ENCODE peak calls at places on chromosomes 12 and 14, in eight cellular contexts. G is lower lobe of right lung, Z is right lobe of liver, M is endothelial cell of umbilical vein, S is left ventricle myocardium inferior, Q is stomach, U is testis, D is fibroblast of lung. T is an unnamed sample.

GRCh38 chr12:96472384-96472783 is 17.0 kb upstream of the CFAP54 start:
- DNase-seq in D (peak; percentile 36), Z (no peak), G (no peak), Q (no peak), U (no peak), M (no peak), S (no peak), T (no peak)

GRCh38 chr14:68599896-68600620 is 192.8 kb downstream of the ZFP36L1 start:
- DNase-seq in U (no peak), S (no peak), Z (peak; percentile 40), D (no peak), Q (no peak), G (no peak), M (no peak), T (peak; percentile 14)

GRCh38 chr12:89525002-89525823 is 617 bp upstream of the GALNT4 start:
- DNase-seq in D (no peak), Z (peak; percentile 71), U (peak; percentile 63), G (peak; percentile 68), S (peak; percentile 35), M (peak; percentile 14), Q (peak; percentile 52), T (peak; percentile 90)

GRCh38 chr12:109542014-109542413 is 31.3 kb downstream of the MMAB start:
- DNase-seq in U (no peak), Q (no peak), G (no peak), M (peak; percentile 19), D (peak; percentile 30), S (no peak), Z (no peak), T (no peak)

GRCh38 chr12:65740506-65740872 is 83.8 kb upstream of the HMGA2 start:
- DNase-seq in M (no peak), G (no peak), U (no peak), D (no peak), Q (no peak), S (no peak), Z (no peak), T (no peak)

GRCh38 chr14:74855021-74855420 is 20.9 kb downstream of the PROX2 start:
- DNase-seq in Q (no peak), Z (no peak), M (no peak), U (no peak), G (no peak), D (no peak), S (no peak), T (no peak)

GRCh38 chr12:109518820-109519665 is 41.6 kb downstream of the UBE3B start:
- DNase-seq in Z (peak; percentile 65), M (peak; percentile 84), G (peak; percentile 52), S (peak; percentile 59), U (peak; percentile 87), D (peak; percentile 63), Q (peak; percentile 60), T (peak; percentile 92)

GRCh38 chr14:96762650-96763049 is 34.5 kb upstream of the VRK1 start:
- DNase-seq in U (peak; percentile 46), D (peak; percentile 59), G (no peak), M (peak; percentile 77), S (no peak), Z (no peak), Q (no peak), T (peak; percentile 71)

GRCh38 chr14:61280092-61280525 is 1.0 kb downstream of the TMEM30B start:
- DNase-seq in U (peak; percentile 43), S (peak; percentile 21), Q (peak; percentile 45), Z (peak; percentile 52), G (no peak), M (no peak), D (no peak), T (peak; percentile 73)

GRCh38 chr12:132444957-132445883 is 44.7 kb upstream of the FBRSL1 start:
- DNase-seq in Q (peak; percentile 43), S (peak; percentile 24), G (peak; percentile 71), D (no peak), U (peak; percentile 45), M (no peak), Z (no peak), T (peak; percentile 86)

GRCh38 chr12:122989874-122990400 is 9.5 kb downstream of the ARL6IP4 start:
- DNase-seq in M (no peak), Z (no peak), U (no peak), G (no peak), S (no peak), D (no peak), Q (no peak), T (no peak)

GRCh38 chr12:7989827-7990491 is 42.6 kb upstream of the FOXJ2 start:
- DNase-seq in Z (peak; percentile 53), S (peak; percentile 32), D (no peak), U (peak; percentile 47), M (peak; percentile 73), Q (peak; percentile 29), G (peak; percentile 82), T (no peak)

GRCh38 chr12:39467432-39467870 is 24.5 kb upstream of the KIF21A start:
- DNase-seq in S (no peak), Z (no peak), G (no peak), Q (no peak), U (no peak), M (no peak), D (peak; percentile 13), T (no peak)

GRCh38 chr12:121794532-121795028 is 1.1 kb upstream of the RHOF start:
- DNase-seq in U (no peak), Q (no peak), Z (peak; percentile 68), S (no peak), G (no peak), M (no peak), D (no peak), T (no peak)

GRCh38 chr14:84566109-84566508 is 963.8 kb upstream of the FLRT2 start:
- DNase-seq in M (no peak), D (no peak), S (no peak), Q (no peak), Z (no peak), G (no peak), U (no peak), T (peak; percentile 66)

GRCh38 chr12:54935235-54935951 is 49.2 kb downstream of the TESPA1 start:
- DNase-seq in G (no peak), U (no peak), Q (no peak), S (no peak), D (peak; percentile 79), M (peak; percentile 67), Z (no peak), T (no peak)

GRCh38 chr12:104121001-104121400 is 17.0 kb downstream of the NFYB start:
- DNase-seq in M (peak; percentile 41), Z (no peak), D (peak; percentile 21), G (no peak), S (no peak), Q (no peak), U (no peak), T (no peak)

GRCh38 chr14:95408731-95409471 is 89.2 kb upstream of the CLMN start:
- DNase-seq in Q (no peak), G (no peak), D (no peak), Z (no peak), U (no peak), S (no peak), M (no peak), T (no peak)

GRCh38 chr14:26121181-26121580 is 476.7 kb downstream of the NOVA1 start:
- DNase-seq in Q (no peak), M (peak; percentile 47), G (no peak), D (no peak), U (no peak), S (no peak), Z (no peak), T (no peak)

DNA sequence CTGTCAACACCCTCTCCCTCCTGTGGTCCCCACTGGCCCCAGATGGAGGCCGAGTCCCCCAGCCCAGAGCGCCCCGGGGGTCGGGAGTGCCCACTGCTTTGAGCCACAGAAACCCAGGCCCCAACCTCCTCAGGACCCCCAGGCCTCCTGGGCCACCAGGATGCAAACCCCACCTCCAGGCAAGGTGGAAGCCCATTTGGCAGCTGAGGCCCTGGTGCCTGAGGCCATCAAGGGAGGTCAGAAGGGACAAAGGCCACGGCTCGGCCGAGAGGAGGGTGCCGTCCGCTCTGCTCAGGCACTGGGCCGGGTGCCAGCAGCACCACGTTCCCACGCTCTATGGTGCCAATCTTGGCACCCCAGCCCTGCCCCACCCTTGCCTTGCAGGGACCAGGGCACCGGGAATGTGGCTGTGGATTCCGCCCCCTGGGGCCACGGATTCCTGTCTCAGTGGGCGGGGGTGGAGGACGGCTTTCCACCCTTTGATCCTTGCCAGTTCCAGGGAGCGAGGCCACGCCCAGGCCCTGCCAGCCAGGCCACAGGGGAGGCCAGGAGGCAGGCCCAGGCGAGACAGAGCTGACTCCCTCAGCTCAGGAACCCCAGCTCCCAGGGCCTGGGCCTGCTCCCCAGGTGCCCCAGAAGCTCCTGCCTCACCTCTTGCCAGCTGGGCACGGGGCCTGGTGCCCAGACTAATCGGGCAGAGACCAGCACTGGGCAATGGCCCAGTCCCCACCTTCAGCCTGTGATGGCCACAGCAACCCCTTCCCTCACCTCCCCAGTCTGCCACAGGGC is 26.3 kb upstream of the GPR132 start:
- DNase-seq in M (no peak), Q (peak; percentile 94), D (no peak), S (peak; percentile 84), G (peak; percentile 91), U (peak; percentile 81), Z (peak; percentile 97), T (peak; percentile 48)
- H3K27ac ChIP-seq in M (no peak overlapping the region), Q (peak overlapping the region; percentile 95), D (no peak overlapping the region), S (peak overlapping the region; percentile 91), G (peak overlapping the region; percentile 89), U (no peak overlapping the region), Z (peak overlapping the region; percentile 30), T (no peak overlapping the region)

DNA sequence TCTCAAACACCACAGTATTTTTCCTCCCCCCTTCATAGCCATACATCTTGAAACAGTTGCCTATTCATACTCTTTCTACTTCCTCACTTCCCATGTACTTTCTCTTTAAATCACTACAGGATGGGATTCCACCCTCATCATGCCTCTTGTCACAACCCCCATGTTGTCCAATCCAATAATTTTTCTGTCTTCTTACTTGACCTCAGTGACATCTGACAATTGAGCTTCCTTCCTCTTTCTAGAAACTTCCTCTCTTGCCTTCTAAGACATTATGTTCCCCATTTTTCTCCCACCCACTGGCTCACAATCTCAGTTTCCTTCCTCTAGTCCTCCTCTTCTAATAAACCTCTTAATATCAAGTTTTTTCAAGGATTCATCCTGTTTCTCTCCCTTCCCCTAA is 5.3 kb downstream of the C2CD5 start:
- DNase-seq in G (no peak), Q (no peak), M (peak; percentile 11), D (no peak), Z (no peak), S (no peak), U (no peak), T (no peak)
- H3K4me1 ChIP-seq in G (peaks cover 51% of the 10 kb centered on the region), Q (peaks cover 24% of the 10 kb centered on the region), M (peaks cover 17% of the 10 kb centered on the region), D (peaks cover 5% of the 10 kb centered on the region), Z (peaks cover 21% of the 10 kb centered on the region), S (peaks cover 84% of the 10 kb centered on the region), U (peaks cover 9% of the 10 kb centered on the region), T (no peaks in the 10 kb centered on the region)

DNA sequence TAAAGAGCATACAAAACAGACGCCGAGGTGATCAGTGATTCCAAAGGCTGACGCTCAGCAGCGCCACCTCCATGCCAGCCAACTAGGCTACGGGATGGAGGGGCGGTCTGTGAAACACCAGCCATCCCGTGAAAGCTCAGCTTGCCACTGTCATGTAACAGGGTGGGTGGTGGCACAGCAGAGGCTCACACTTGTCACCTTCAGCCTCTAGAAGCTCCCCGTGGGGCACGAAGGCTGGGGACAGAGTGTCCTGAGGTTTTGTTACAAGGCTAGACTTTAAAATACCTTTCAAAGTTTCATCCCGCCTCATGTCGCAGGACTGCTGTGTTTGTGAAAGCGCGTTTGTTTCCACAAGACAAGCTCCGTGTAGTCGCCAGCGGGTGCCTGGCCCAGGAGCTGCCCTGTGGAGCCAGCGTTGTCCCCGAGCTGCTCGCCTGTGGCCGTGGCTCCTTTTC is 20.7 kb downstream of the XRCC3 start:
- DNase-seq in Z (no peak), D (no peak), Q (no peak), M (no peak), S (no peak), G (peak; percentile 28), U (no peak), T (peak; percentile 64)
- TF ChIP-seq CTCF in Z (no peak), D (no peak), Q (no peak), M (no peak), S (no peak), G (no peak), U (no peak), T (peak; percentile 58)

GRCh38 chr12:6336859-6337744 is 4.8 kb downstream of the TNFRSF1A start:
- DNase-seq in M (peak; percentile 27), Z (peak; percentile 69), D (no peak), Q (no peak), S (no peak), U (no peak), G (no peak), T (no peak)
- H3K27ac ChIP-seq in M (peak overlapping the region; percentile 92), Z (peak overlapping the region; percentile 90), D (peak overlapping the region; percentile 99), Q (peak overlapping the region; percentile 99), S (peak overlapping the region; percentile 99), U (peak overlapping the region; percentile 93), G (peak overlapping the region; percentile 96), T (peak overlapping the region; percentile 92)